ENCODE peak calls at places on chromosomes 1 and 21, in seven cellular contexts. W is NCI-H1436, V is HTR-8/SVneo, H is A549, X is GM23338, R is T-helper 2 cell, B is GM12891. P is an unnamed sample.

GRCh38 chr1:160781914-160782689 is 13.9 kb upstream of the LY9 start:
- DNase-seq in R (no peak), H (no peak), V (no peak), W (no peak), X (no peak), B (no peak), P (no peak)

GRCh38 chr1:95023399-95024050 is 49.2 kb downstream of the ALG14 start:
- DNase-seq in V (peak), B (no peak), X (no peak), R (no peak), H (no peak), W (no peak), P (no peak)

GRCh38 chr1:38558055-38558454 is 301.5 kb downstream of the RRAGC start:
- DNase-seq in B (no peak), X (peak), V (no peak), W (no peak), R (no peak), H (no peak), P (no peak)

GRCh38 chr1:211705439-211706205 is 30.2 kb upstream of the NEK2 start:
- DNase-seq in H (no peak), V (no peak), X (no peak), W (no peak), B (no peak), R (no peak), P (no peak)

GRCh38 chr1:151975311-151976014 is 18.2 kb downstream of the S100A10 start:
- DNase-seq in H (no peak), R (no peak), V (no peak), B (no peak), X (no peak), W (no peak), P (no peak)

GRCh38 chr1:201013991-201014815 is 9.3 kb downstream of the KIF21B start:
- DNase-seq in V (no peak), H (no peak), X (peak), W (no peak), B (no peak), R (no peak), P (no peak)

GRCh38 chr21:35100351-35100771 is 51.3 kb upstream of the RUNX1 start:
- DNase-seq in V (no peak), X (no peak), H (no peak), W (no peak), B (no peak), R (no peak), P (no peak)

GRCh38 chr1:7268983-7269382 is 483.7 kb downstream of the CAMTA1 start:
- DNase-seq in X (no peak), V (no peak), H (no peak), W (no peak), R (no peak), B (no peak), P (no peak)

GRCh38 chr1:84374991-84375838 is 23.1 kb upstream of the DNASE2B start:
- DNase-seq in B (no peak), H (no peak), V (no peak), W (no peak), X (no peak), R (no peak), P (no peak)

GRCh38 chr1:201610806-201611205 is 71.9 kb downstream of the NAV1 start:
- DNase-seq in H (no peak), X (no peak), B (no peak), R (no peak), W (no peak), V (no peak), P (no peak)

GRCh38 chr1:221462345-221462744 is 279.5 kb downstream of the DUSP10 start:
- DNase-seq in V (no peak), R (no peak), W (no peak), X (no peak), H (no peak), B (no peak), P (no peak)

GRCh38 chr1:5399771-5400170 is 592.5 kb downstream of the NPHP4 start:
- DNase-seq in B (no peak), V (no peak), H (no peak), W (no peak), R (no peak), X (no peak), P (no peak)

GRCh38 chr1:59026472-59026948 is 242.7 kb upstream of the JUN start:
- DNase-seq in V (no peak), B (no peak), W (no peak), X (no peak), H (no peak), R (no peak), P (no peak)

GRCh38 chr1:91729621-91730348 is 156.2 kb downstream of the TGFBR3 start:
- DNase-seq in W (no peak), H (no peak), V (no peak), B (no peak), X (no peak), R (no peak), P (no peak)

GRCh38 chr1:41366428-41367101 is 5.3 kb downstream of the FOXO6 start:
- DNase-seq in R (no peak), B (no peak), H (no peak), V (no peak), W (peak), X (no peak), P (no peak)

GRCh38 chr1:65459397-65459768 is 38.9 kb downstream of the LEPR start:
- DNase-seq in B (peak), R (no peak), X (peak), W (no peak), V (peak), H (no peak), P (no peak)

GRCh38 chr21:43971201-43971991 is 40.7 kb upstream of the TRAPPC10 start:
- DNase-seq in R (no peak), H (no peak), X (no peak), B (no peak), W (no peak), V (no peak), P (no peak)

GRCh38 chr1:59143824-59144223 is 153.1 kb upstream of the FGGY start:
- DNase-seq in B (no peak), X (no peak), H (no peak), R (no peak), W (no peak), V (no peak), P (no peak)

GRCh38 chr21:43853851-43854772 is 10.9 kb upstream of the AGPAT3 start:
- DNase-seq in V (no peak), R (no peak), W (no peak), B (no peak), X (no peak), H (no peak), P (no peak)

GRCh38 chr1:15249032-15249601 is 2.1 kb downstream of the FHAD1 start:
- DNase-seq in V (no peak), W (no peak), B (no peak), R (no peak), H (no peak), X (no peak), P (no peak)

GRCh38 chr1:59769412-59770095 is 45.2 kb upstream of the HOOK1 start:
- DNase-seq in W (no peak), R (no peak), H (no peak), B (no peak), V (no peak), X (no peak), P (no peak)

GRCh38 chr1:192682335-192682734 is 46.4 kb downstream of the RGS13 start:
- DNase-seq in B (no peak), W (no peak), V (no peak), H (no peak), X (no peak), R (no peak), P (no peak)

GRCh38 chr1:221806984-221807383 is 65.1 kb upstream of the DUSP10 start:
- DNase-seq in V (no peak), B (no peak), R (no peak), H (no peak), W (no peak), X (no peak), P (no peak)

GRCh38 chr21:31558839-31559367 is 100.6 kb upstream of the SOD1 start:
- DNase-seq in X (peak), R (peak), V (peak), W (peak), H (peak), B (peak), P (peak)

GRCh38 chr1:45013551-45014209 is 1.6 kb downstream of the UROD start:
- DNase-seq in H (no peak), V (no peak), X (no peak), R (no peak), W (no peak), B (no peak), P (no peak)

GRCh38 chr1:200154069-200154767 is 126.7 kb downstream of the NR5A2 start:
- DNase-seq in W (no peak), V (no peak), B (peak), R (no peak), X (no peak), H (no peak), P (no peak)

GRCh38 chr1:162997499-162998285 is 71.5 kb upstream of the RGS4 start:
- DNase-seq in W (no peak), H (no peak), R (no peak), B (no peak), X (no peak), V (no peak), P (no peak)

GRCh38 chr1:48007044-48007443 is 9.9 kb upstream of the TRABD2B start:
- DNase-seq in H (peak), X (no peak), R (no peak), V (no peak), B (no peak), W (no peak), P (no peak)

GRCh38 chr1:205065666-205066065 is 18.6 kb downstream of the TMEM81 start:
- DNase-seq in H (no peak), B (no peak), X (no peak), V (no peak), W (no peak), R (no peak), P (no peak)

GRCh38 chr1:6582370-6582769 is 2.6 kb downstream of the ZBTB48 start:
- DNase-seq in R (no peak), B (no peak), H (no peak), W (no peak), V (no peak), X (no peak), P (no peak)